ENCODE peak calls at places on chromosomes 2 and 18, in six cellular contexts. O, J, I, R, N and Q are unnamed samples.

GRCh38 chr2:179899666-179900065 is 38.3 kb upstream of the ZNF385B start:
- DNase-seq in O (no peak), J (no peak), I (no peak), R (no peak), N (no peak), Q (no peak)

GRCh38 chr18:79459946-79460345 is 64.2 kb downstream of the NFATC1 start:
- DNase-seq in O (no peak), J (no peak), I (no peak), R (no peak), N (no peak), Q (no peak)

GRCh38 chr2:234548720-234549420 is 52.0 kb upstream of the ARL4C start:
- DNase-seq in O (peak; percentile 84), J (no peak), I (no peak), R (peak; percentile 17), N (no peak), Q (no peak)

GRCh38 chr2:236081171-236081570 is 87.0 kb downstream of the GBX2 start:
- DNase-seq in O (no peak), J (no peak), I (no peak), R (no peak), N (no peak), Q (no peak)

GRCh38 chr2:182713611-182714010 is 2.4 kb upstream of the DNAJC10 start:
- DNase-seq in O (no peak), J (no peak), I (no peak), R (no peak), N (no peak), Q (no peak)

GRCh38 chr2:9334722-9335121 is 88.6 kb downstream of the ITGB1BP1 start:
- DNase-seq in O (no peak), J (no peak), I (no peak), R (no peak), N (no peak), Q (no peak)

GRCh38 chr2:171460537-171460936 is 26.5 kb downstream of the DCAF17 start:
- DNase-seq in O (no peak), J (no peak), I (no peak), R (no peak), N (no peak), Q (no peak)

GRCh38 chr18:79510731-79511141 is 115.0 kb downstream of the NFATC1 start:
- DNase-seq in O (no peak), J (no peak), I (peak; percentile 57), R (no peak), N (no peak), Q (peak; percentile 4)

GRCh38 chr2:63845866-63846265 is 4.2 kb downstream of the UGP2 start:
- DNase-seq in O (peak; percentile 57), J (no peak), I (no peak), R (no peak), N (no peak), Q (no peak)

GRCh38 chr2:71697106-71698010 is 244.0 kb downstream of the DYSF start:
- DNase-seq in O (no peak), J (no peak), I (no peak), R (no peak), N (peak; percentile 7), Q (peak; percentile 1)

GRCh38 chr18:47979611-47980200 is 49.2 kb upstream of the SMAD2 start:
- DNase-seq in O (no peak), J (no peak), I (no peak), R (no peak), N (no peak), Q (no peak)

GRCh38 chr2:188517549-188518255 is 226.0 kb downstream of the GULP1 start:
- DNase-seq in O (no peak), J (no peak), I (no peak), R (no peak), N (no peak), Q (no peak)

GRCh38 chr2:235286624-235287368 is 207.0 kb upstream of the AGAP1 start:
- DNase-seq in O (no peak), J (no peak), I (no peak), R (no peak), N (no peak), Q (no peak)

GRCh38 chr2:234257859-234258561 is 207.5 kb downstream of the SPP2 start:
- DNase-seq in O (peak; percentile 67), J (peak; percentile 65), I (no peak), R (peak; percentile 7), N (peak; percentile 98), Q (peak; percentile 66)

GRCh38 chr18:23341383-23341782 is 111.7 kb upstream of the RIOK3 start:
- DNase-seq in O (no peak), J (no peak), I (no peak), R (no peak), N (peak; percentile 70), Q (no peak)

GRCh38 chr2:147101906-147102790 is 742.7 kb upstream of the ACVR2A start:
- DNase-seq in O (no peak), J (no peak), I (no peak), R (no peak), N (no peak), Q (no peak)

GRCh38 chr18:48358868-48359267 is 50.3 kb downstream of the ZBTB7C start:
- DNase-seq in O (no peak), J (no peak), I (peak; percentile 24), R (no peak), N (no peak), Q (no peak)

GRCh38 chr18:5546660-5547059 is 2.9 kb upstream of the EPB41L3 start:
- DNase-seq in O (peak; percentile 80), J (peak; percentile 33), I (no peak), R (no peak), N (peak; percentile 18), Q (no peak)

GRCh38 chr2:134458454-134458853 is 204.6 kb downstream of the MGAT5 start:
- DNase-seq in O (no peak), J (no peak), I (no peak), R (no peak), N (no peak), Q (no peak)

GRCh38 chr18:76391746-76392145 is 103.3 kb downstream of the ZNF516 start:
- DNase-seq in O (no peak), J (no peak), I (no peak), R (no peak), N (no peak), Q (no peak)

GRCh38 chr2:178419123-178419522 is 31.9 kb downstream of the PRKRA start:
- DNase-seq in O (no peak), J (peak; percentile 25), I (no peak), R (no peak), N (peak; percentile 45), Q (no peak)

GRCh38 chr18:58313491-58314032 is 269.5 kb downstream of the NEDD4L start:
- DNase-seq in O (no peak), J (no peak), I (no peak), R (no peak), N (peak; percentile 69), Q (peak; percentile 71)

DNA sequence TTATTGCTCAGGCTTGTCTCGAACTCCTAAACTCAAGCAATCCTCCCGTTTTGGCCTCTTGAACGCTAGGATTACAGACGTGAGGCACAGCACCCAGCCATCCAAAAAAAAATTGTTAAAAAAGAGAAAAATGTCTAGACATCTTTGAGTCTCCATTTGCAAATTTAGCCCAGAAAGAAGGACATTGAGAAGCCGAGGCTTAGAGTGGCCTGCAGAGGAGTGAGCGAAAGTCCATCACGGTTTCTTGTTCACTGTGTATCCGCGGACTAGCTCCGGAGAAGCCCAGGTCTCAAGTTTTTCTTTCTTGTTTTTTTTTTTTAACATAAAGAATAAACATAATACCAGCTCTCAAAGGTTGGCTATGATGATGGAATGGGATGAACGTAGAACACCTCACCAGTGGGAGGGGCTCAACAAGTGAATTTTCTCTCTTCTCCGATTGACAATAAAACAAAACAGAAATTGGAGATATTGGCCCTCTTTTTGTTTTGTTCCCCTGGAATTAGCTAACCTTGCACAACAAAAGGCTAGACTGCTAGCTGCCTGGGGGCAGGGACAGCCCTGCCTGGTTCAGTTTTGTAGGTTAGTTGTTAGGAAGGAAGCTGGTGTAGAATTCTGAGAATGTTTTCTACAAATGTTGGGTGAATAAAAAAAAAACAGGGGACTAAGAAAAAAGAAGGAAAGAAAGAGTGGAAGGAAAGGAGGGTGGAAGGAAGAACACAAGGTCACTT is 163.4 kb downstream of the MYCN start:
- DNase-seq in O (peak; percentile 76), J (no peak), I (no peak), R (no peak), N (no peak), Q (no peak)
- H3K4me3 ChIP-seq in O (peak overlapping the region; percentile 43), J (no peak overlapping the region), I (no peak overlapping the region), R (no peak overlapping the region), N (no peak overlapping the region), Q (no peak overlapping the region)

DNA sequence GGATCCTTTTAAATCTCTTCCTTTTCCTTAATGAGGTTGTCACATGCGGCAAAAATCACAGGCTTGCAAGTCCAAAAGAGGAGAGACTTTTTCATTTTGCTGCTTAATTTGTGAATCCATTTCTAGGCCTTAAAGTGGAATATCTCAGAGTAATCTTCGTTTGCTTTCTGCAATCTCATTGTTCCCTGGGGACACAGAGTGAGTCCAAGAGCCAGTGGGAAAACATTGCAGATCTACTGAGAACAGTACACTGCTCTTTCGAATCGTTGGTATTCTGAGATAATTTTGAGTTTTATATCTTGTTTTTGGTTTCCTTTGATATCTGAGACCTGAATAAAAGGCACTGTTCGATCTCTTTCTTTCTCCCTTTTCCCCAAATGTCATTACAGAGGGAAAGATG is 418.0 kb upstream of the ZEB2 start:
- DNase-seq in O (no peak), J (peak; percentile 80), I (no peak), R (peak; percentile 25), N (no peak), Q (no peak)
- H3K4me3 ChIP-seq in O (no peak overlapping the region), J (peak overlapping the region; percentile 20), I (peak overlapping the region; percentile 46), R (no peak overlapping the region), N (no peak overlapping the region), Q (no peak overlapping the region)

GRCh38 chr2:25044011-25044410 is 2.1 kb downstream of the EFR3B start:
- DNase-seq in O (no peak), J (no peak), I (no peak), R (no peak), N (no peak), Q (no peak)
- H3K4me3 ChIP-seq in O (peak overlapping the region; percentile 89), J (no peak overlapping the region), I (no peak overlapping the region), R (no peak overlapping the region), N (no peak overlapping the region), Q (no peak overlapping the region)

DNA sequence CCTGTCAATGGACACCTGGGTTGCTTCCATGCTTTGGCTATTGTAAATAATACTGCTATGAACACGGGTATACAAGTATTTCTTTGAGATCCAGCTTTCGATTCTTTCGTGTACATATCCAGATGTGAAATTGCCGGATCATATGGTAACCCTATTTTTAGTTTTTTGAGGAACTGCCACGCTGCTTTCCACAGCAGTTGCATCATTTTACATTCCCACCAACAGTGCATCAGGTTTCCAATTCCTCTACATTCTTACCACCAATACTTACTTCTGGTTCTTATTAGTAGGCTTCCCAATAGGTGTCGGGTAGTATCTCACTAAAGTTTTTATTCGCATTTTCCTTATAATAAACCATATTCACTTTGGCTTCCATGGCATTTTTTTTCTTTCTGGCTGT is 69.6 kb downstream of the PID1 start:
- DNase-seq in O (no peak), J (no peak), I (no peak), R (no peak), N (no peak), Q (no peak)
- H3K4me3 ChIP-seq in O (no peak overlapping the region), J (no peak overlapping the region), I (no peak overlapping the region), R (no peak overlapping the region), N (no peak overlapping the region), Q (no peak overlapping the region)